ENCODE peak calls at places on chromosomes 3 and 15, in seven cellular contexts. D is suprapubic skin, K is HepG2, X is spleen, A is H1, Q is sigmoid colon, V is K562. W is an unnamed sample. For H3K4me1, the result is how much of the 10 kb centered on the place peaks cover.

GRCh38 chr15:35626984-35627383 is 81.0 kb upstream of the DPH6 start:
- DNase-seq in D (no peak), K (no peak), X (no peak), A (no peak), Q (no peak), V (no peak), W (no peak)

GRCh38 chr15:46344906-46345305 is 710.1 kb downstream of the SQOR start:
- DNase-seq in D (no peak), K (no peak), X (no peak), A (no peak), Q (no peak), V (no peak), W (no peak)

GRCh38 chr3:138227650-138228049 is 40.5 kb downstream of the ARMC8 start:
- DNase-seq in D (no peak), K (no peak), X (no peak), A (no peak), Q (no peak), V (no peak), W (no peak)

GRCh38 chr3:73192036-73192738 is 130.7 kb downstream of the EBLN2 start:
- DNase-seq in D (no peak), K (peak), X (no peak), A (peak), Q (no peak), V (peak), W (no peak)

GRCh38 chr3:43753743-43754142 is 63.0 kb downstream of the ABHD5 start:
- DNase-seq in D (no peak), K (no peak), X (no peak), A (no peak), Q (no peak), V (no peak), W (no peak)

GRCh38 chr15:63970723-63971426 is 75.4 kb downstream of the DAPK2 start:
- DNase-seq in D (no peak), K (no peak), X (no peak), A (peak), Q (no peak), V (no peak), W (no peak)

GRCh38 chr3:150149651-150150051 is 179.0 kb upstream of the PFN2 start:
- DNase-seq in D (no peak), K (no peak), X (no peak), A (no peak), Q (no peak), V (no peak), W (peak)

GRCh38 chr3:158456114-158456513 is 114.9 kb upstream of the MLF1 start:
- DNase-seq in D (no peak), K (no peak), X (no peak), A (no peak), Q (no peak), V (no peak), W (no peak)

GRCh38 chr3:134650431-134651346 is at the start of gene KY:
- DNase-seq in D (peak), K (no peak), X (no peak), A (peak), Q (no peak), V (no peak), W (peak)

GRCh38 chr15:57327985-57328471 is 48.3 kb upstream of the CGNL1 start:
- DNase-seq in D (no peak), K (no peak), X (no peak), A (no peak), Q (no peak), V (no peak), W (no peak)

GRCh38 chr3:174156200-174156599 is 702.9 kb upstream of the NAALADL2 start:
- DNase-seq in D (no peak), K (no peak), X (no peak), A (no peak), Q (no peak), V (no peak), W (no peak)

GRCh38 chr3:127446756-127447155 is 143.8 kb downstream of the TPRA1 start:
- DNase-seq in D (peak), K (no peak), X (peak), A (no peak), Q (peak), V (no peak), W (no peak)

GRCh38 chr3:65831733-65832425 is 206.8 kb downstream of the MAGI1 start:
- DNase-seq in D (no peak), K (peak), X (no peak), A (no peak), Q (no peak), V (no peak), W (no peak)

GRCh38 chr3:33787328-33788009 is 11.0 kb upstream of the PDCD6IP start:
- DNase-seq in D (no peak), K (peak), X (no peak), A (peak), Q (peak), V (peak), W (peak)

DNA sequence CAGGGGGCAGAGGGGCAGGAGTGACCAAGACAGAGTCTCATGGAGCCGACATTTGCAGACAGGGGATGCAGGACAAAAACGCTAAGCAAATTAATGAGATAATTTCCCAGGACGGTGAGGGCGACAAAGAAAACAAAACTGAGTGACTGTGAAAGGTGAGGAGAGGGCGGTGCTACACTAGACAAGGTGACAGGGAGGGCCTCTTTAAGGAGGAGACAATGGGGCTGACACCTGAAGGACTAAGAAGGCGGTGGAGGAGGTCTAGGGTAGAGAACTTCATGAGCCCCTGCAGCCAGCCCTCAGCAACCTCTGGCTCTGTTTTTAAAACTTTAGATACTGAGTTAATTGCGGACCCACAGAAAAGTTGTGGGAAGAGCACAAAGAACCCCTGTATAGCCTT is 41.6 kb downstream of the IQSEC1 start:
- DNase-seq in D (no peak), K (no peak), X (no peak), A (no peak), Q (no peak), V (no peak), W (no peak)
- TF ChIP-seq POLR2AphosphoS5 in D (no peak), K (no peak), X (no peak), A (no peak), Q (no peak), V (no peak), W (no peak)

GRCh38 chr15:32842081-32842480 is 124.3 kb downstream of the GREM1 start:
- DNase-seq in D (no peak), K (no peak), X (no peak), A (no peak), Q (no peak), V (no peak), W (no peak)

GRCh38 chr15:32840481-32841245 is 122.9 kb downstream of the GREM1 start:
- DNase-seq in D (no peak), K (no peak), X (no peak), A (no peak), Q (no peak), V (no peak), W (no peak)

GRCh38 chr15:32838338-32838737 is 120.5 kb downstream of the GREM1 start:
- DNase-seq in D (no peak), K (no peak), X (no peak), A (no peak), Q (no peak), V (no peak), W (no peak)

GRCh38 chr15:32837935-32838334 is 120.1 kb downstream of the GREM1 start:
- DNase-seq in D (no peak), K (no peak), X (no peak), A (no peak), Q (no peak), V (no peak), W (no peak)

GRCh38 chr15:32838820-32839219 is 121.0 kb downstream of the GREM1 start:
- DNase-seq in D (no peak), K (peak), X (no peak), A (no peak), Q (no peak), V (no peak), W (no peak)
- TF ChIP-seq POLR2A in D (no peak), K (no peak), X (no peak), A (no peak), Q (no peak), V (no peak), W (no peak)

DNA sequence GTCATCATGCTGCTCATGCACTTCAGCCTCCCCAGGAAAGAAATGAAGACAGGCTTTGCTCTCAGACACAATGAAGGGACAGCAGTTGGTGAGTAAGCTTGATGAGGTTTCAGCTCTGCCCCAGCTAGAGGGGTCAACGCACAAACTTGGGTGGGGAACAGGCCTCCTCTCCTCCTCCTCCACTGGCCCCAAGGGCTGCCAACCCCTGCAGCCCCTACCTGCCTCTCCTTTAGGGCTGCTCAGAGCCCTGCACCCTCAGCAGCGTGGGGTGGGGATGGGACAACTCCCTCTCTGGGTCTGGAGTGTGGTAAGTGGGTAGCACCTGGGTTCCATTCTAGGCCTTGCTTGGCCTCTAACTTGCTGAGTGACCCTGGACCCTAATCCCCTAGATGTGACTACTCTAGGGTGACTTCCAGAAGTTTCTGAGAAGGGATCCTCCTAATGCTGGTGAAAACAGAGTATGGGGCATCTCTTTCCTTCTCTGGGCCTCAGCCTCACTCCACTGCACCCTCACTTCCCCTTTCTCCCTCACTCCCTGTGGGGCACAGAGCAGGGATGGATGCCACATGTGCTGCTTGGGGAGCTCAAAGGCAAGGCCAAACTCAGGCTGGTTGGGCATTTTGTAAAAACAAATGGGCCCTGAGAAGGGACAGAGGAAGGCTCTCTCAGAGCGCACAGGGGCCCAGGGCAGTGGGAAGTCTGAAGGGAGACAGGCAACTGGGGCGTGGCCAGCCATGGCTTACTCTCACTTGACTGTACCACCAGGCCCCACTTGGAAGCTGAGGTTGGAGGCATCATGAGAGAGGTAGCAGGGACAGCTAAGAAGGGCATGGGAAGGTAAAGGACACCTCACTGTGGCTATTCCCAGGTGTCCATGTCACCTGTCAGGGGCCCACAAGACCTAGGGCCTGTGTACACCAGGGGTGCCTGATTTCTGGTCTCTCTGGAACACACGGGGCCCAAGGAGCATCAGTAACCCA is 64.0 kb downstream of the SYNM start:
- DNase-seq in D (no peak), K (no peak), X (no peak), A (peak), Q (no peak), V (no peak), W (no peak)
- H3K4me1 ChIP-seq in D (under half), K (under half), X (under half), A (under half), Q (half or more), V (under half), W (under half)

GRCh38 chr15:28023933-28024888 is 74.9 kb downstream of the OCA2 start:
- DNase-seq in D (no peak), K (no peak), X (no peak), A (no peak), Q (no peak), V (no peak), W (no peak)
- TF ChIP-seq POLR2AphosphoS5 in D (no peak), K (no peak), X (no peak), A (no peak), Q (no peak), V (no peak), W (no peak)

W was measured in prostate gland.